ENCODE peak calls at places on chromosome 13, in seven cellular contexts. R is OCI-LY7, I is neural progenitor cell, J is PC-3, M is hepatocyte, B is HCT116, A is SK-N-SH. Y is an unnamed sample.
A peak's percentile ranks its signal among the peaks of the same experiment; 100 is the strongest.

GRCh38 chr13:63190742-63191141 is 1775.1 kb upstream of the PCDH20 start:
- DNase-seq in R (no peak), J (peak; percentile 38), B (no peak), A (no peak), I (no peak), M (no peak), Y (peak; percentile 55)

GRCh38 chr13:102402292-102402691 is 444 bp upstream of the FGF14 start:
- DNase-seq in A (peak; percentile 88), R (no peak), J (no peak), B (no peak), I (peak; percentile 91), M (peak; percentile 10), Y (peak; percentile 62)

GRCh38 chr13:94412870-94413269 is 66.6 kb downstream of the DCT start:
- DNase-seq in M (no peak), B (no peak), A (no peak), J (no peak), R (no peak), I (no peak), Y (no peak)

GRCh38 chr13:108096301-108096700 is 119.0 kb downstream of the LIG4 start:
- DNase-seq in A (no peak), I (no peak), M (no peak), J (peak; percentile 75), R (no peak), B (no peak), Y (no peak)

GRCh38 chr13:97221046-97221445 is 1.1 kb upstream of the MBNL2 start:
- DNase-seq in A (no peak), I (no peak), B (no peak), M (no peak), R (no peak), J (no peak), Y (no peak)

GRCh38 chr13:107743983-107744382 is 471.4 kb downstream of the LIG4 start:
- DNase-seq in J (peak; percentile 27), R (no peak), I (peak; percentile 17), M (peak; percentile 26), B (no peak), A (no peak), Y (peak; percentile 86)

GRCh38 chr13:66977156-66977555 is 253.0 kb downstream of the PCDH9 start:
- DNase-seq in M (no peak), A (no peak), J (no peak), I (no peak), R (no peak), B (no peak), Y (no peak)

GRCh38 chr13:96089749-96090239 is at the start of gene HS6ST3:
- DNase-seq in B (peak; percentile 10), I (peak; percentile 75), J (peak; percentile 16), M (no peak), A (peak; percentile 79), R (no peak), Y (peak; percentile 42)

GRCh38 chr13:42981853-42982252 is 10.2 kb downstream of the EPSTI1 start:
- DNase-seq in R (no peak), J (peak; percentile 25), B (no peak), A (no peak), I (no peak), M (peak; percentile 22), Y (no peak)

GRCh38 chr13:114155923-114156883 is 22.9 kb upstream of the CFAP97D2 start:
- DNase-seq in B (no peak), A (no peak), M (no peak), J (no peak), I (no peak), R (no peak), Y (no peak)

GRCh38 chr13:45718063-45718462 is 15.9 kb downstream of the CBY2 start:
- DNase-seq in J (peak; percentile 41), M (peak; percentile 25), A (peak; percentile 48), I (peak; percentile 70), B (peak; percentile 8), R (peak; percentile 7), Y (peak; percentile 64)

GRCh38 chr13:45102136-45102802 is 18.0 kb upstream of the GTF2F2 start:
- DNase-seq in R (no peak), I (peak; percentile 63), J (no peak), B (no peak), M (no peak), A (peak; percentile 44), Y (no peak)

GRCh38 chr13:59360108-59360507 is 803.6 kb downstream of the DIAPH3 start:
- DNase-seq in A (no peak), I (peak; percentile 49), J (no peak), B (no peak), R (no peak), M (no peak), Y (no peak)

GRCh38 chr13:71514900-71515598 is 352.0 kb downstream of the DACH1 start:
- DNase-seq in R (no peak), A (no peak), I (no peak), M (no peak), J (no peak), B (no peak), Y (no peak)

GRCh38 chr13:21326155-21327030 is 132.7 kb downstream of the ZDHHC20 start:
- DNase-seq in J (no peak), R (no peak), A (peak; percentile 70), I (peak; percentile 88), M (peak; percentile 61), B (no peak), Y (peak; percentile 88)

GRCh38 chr13:25215253-25215575 is 43.1 kb upstream of the AMER2 start:
- DNase-seq in B (no peak), A (no peak), M (no peak), I (no peak), R (no peak), J (no peak), Y (no peak)

GRCh38 chr13:111337741-111338140 is 17.3 kb downstream of the TEX29 start:
- DNase-seq in J (no peak), R (no peak), B (no peak), I (no peak), M (no peak), A (no peak), Y (no peak)
- H3K9me3 ChIP-seq in J (no peaks in the 10 kb centered on the region), R (no peaks in the 10 kb centered on the region), B (no peaks in the 10 kb centered on the region), I (no peaks in the 10 kb centered on the region), M (no peaks in the 10 kb centered on the region), A (no peaks in the 10 kb centered on the region), Y (no peaks in the 10 kb centered on the region)

DNA sequence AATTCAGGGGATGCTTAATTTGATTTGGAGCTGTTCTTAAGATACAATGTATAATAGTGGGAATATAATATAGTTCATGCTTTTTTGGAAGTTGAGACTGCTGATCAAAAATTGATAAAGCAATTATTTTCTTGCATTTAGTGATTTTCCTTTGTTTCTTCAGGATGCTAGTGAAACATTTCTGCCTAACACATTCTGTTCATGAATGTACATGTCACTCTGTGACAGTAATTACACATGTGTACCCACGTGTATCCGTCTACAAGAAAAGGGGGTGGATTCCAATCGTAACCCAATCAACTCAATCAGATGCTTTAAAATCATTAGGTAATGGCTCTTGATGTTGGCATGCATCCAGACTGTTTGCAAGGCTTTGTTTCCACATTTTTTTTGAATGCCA is 5.0 kb upstream of the FRY start:
- DNase-seq in R (no peak), I (no peak), B (no peak), M (no peak), J (no peak), A (no peak), Y (no peak)
- H3K4me2 ChIP-seq in R (no peak overlapping the region), I (peak overlapping the region; percentile 75), B (no peak overlapping the region), M (no peak overlapping the region), J (no peak overlapping the region), A (no peak overlapping the region), Y (no peak overlapping the region)

DNA sequence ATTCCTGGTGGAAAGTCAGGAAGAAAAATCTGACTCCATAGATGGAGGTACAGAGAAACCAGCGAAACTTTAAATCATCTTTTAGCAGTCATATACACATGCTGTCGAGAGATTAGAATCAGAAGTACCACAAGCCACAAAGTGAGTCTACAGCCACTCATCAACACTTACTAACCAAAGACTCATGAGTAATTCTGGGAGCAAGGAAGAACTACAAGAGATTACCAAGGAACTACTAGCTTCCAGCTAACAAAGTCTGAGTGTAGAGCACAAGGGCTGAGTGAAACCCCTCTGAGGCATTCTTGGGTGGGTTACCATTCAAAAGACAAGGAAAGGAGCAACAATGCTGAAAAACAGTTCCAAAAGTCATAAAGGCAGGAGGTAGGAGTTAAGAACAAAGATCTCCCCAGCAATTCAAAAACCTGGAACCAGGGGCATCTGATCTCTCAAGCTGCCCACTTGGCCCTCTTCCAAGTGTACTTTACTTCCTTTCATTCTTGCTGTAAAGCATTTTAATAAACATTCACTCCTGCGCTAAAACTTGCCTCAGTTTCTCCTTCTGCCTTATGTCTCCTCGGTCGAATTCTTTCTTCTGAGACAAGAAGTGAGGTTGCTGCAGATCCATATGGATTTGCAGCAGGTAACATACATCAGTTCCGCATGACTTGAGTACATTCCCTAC is 13.0 kb downstream of the RBM26 start:
- DNase-seq in A (no peak), I (no peak), R (no peak), B (no peak), M (no peak), J (peak; percentile 58), Y (peak; percentile 81)
- TF ChIP-seq EZH2phosphoT487 in A (no peak), I (no peak), R (no peak), B (no peak), M (no peak), J (no peak), Y (peak; percentile 80)

DNA sequence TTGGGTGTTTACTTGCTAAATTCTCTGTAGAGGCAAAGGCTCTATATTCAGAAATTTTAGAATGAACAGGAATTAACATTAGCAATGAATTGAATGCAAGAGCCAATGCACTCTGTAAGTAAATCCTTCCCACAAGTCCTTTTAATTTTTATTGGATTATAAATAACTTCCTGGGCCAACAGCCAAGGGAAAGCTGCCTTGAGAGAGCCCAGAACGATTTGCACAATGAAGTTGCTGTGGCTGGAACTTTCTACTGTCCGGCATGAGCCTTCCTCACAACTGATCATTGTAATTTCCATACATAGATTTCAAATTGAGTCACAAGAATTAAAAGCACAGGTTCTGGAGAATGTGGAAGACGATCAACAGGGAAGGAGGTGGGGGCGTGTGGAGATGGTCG is 110.5 kb downstream of the SOX1 start:
- DNase-seq in M (no peak), A (no peak), J (no peak), I (no peak), R (no peak), B (no peak), Y (no peak)
- H3K9me3 ChIP-seq in M (no peaks in the 10 kb centered on the region), A (no peaks in the 10 kb centered on the region), J (no peaks in the 10 kb centered on the region), I (peaks cover 6% of the 10 kb centered on the region), R (no peaks in the 10 kb centered on the region), B (no peaks in the 10 kb centered on the region), Y (no peaks in the 10 kb centered on the region)

GRCh38 chr13:106565127-106565775 is 2.7 kb downstream of the ARGLU1 start:
- DNase-seq in I (peak; percentile 28), J (no peak), B (no peak), M (no peak), A (no peak), R (no peak), Y (no peak)

GRCh38 chr13:106560791-106561190 is 7.1 kb downstream of the ARGLU1 start:
- DNase-seq in R (no peak), A (no peak), B (no peak), J (no peak), I (no peak), M (no peak), Y (no peak)

GRCh38 chr13:106558527-106558926 is 9.4 kb downstream of the ARGLU1 start:
- DNase-seq in I (no peak), R (no peak), J (no peak), B (no peak), M (no peak), A (no peak), Y (no peak)

GRCh38 chr13:106562301-106562700 is 5.6 kb downstream of the ARGLU1 start:
- DNase-seq in R (no peak), B (no peak), I (no peak), M (no peak), J (no peak), A (no peak), Y (no peak)

GRCh38 chr13:106561551-106562170 is 6.3 kb downstream of the ARGLU1 start:
- DNase-seq in A (no peak), M (peak; percentile 27), B (no peak), R (no peak), J (no peak), I (peak; percentile 55), Y (no peak)
- H3K4me2 ChIP-seq in A (no peak overlapping the region), M (peak overlapping the region; percentile 31), B (no peak overlapping the region), R (peak overlapping the region; percentile 39), J (no peak overlapping the region), I (peak overlapping the region; percentile 61), Y (no peak overlapping the region)

Y was measured in GM23248.